ENCODE peak calls at places on chromosome 15, in ten cellular contexts. One of them, this sample, is unnamed. For H3K4me1, the result is how much of the 10 kb centered on the place peaks cover.

GRCh38 chr15:36977620-36978610 is 122.4 kb downstream of the MEIS2 start:
- DNase-seq in psoas muscle: no peak
- DNase-seq in IMR-90: no peak
- DNase-seq in SJCRH30: no peak
- DNase-seq in neural progenitor cell: peak
- DNase-seq in Peyer's patch: no peak
- DNase-seq in CD8-positive, alpha-beta T cell: no peak
- DNase-seq in endodermal cell: peak
- DNase-seq in mesendoderm: peak
- DNase-seq in fibroblast of lung: no peak
- DNase-seq in this sample: no peak

GRCh38 chr15:75091814-75092213 is 68.4 kb downstream of the PPCDC start:
- DNase-seq in psoas muscle: no peak
- DNase-seq in IMR-90: no peak
- DNase-seq in SJCRH30: no peak
- DNase-seq in neural progenitor cell: no peak
- DNase-seq in Peyer's patch: no peak
- DNase-seq in CD8-positive, alpha-beta T cell: no peak
- DNase-seq in endodermal cell: no peak
- DNase-seq in mesendoderm: no peak
- DNase-seq in fibroblast of lung: no peak
- DNase-seq in this sample: no peak

GRCh38 chr15:60155661-60156060 is 151.6 kb downstream of the FOXB1 start:
- DNase-seq in psoas muscle: no peak
- DNase-seq in IMR-90: peak
- DNase-seq in SJCRH30: no peak
- DNase-seq in neural progenitor cell: no peak
- DNase-seq in Peyer's patch: no peak
- DNase-seq in CD8-positive, alpha-beta T cell: no peak
- DNase-seq in endodermal cell: no peak
- DNase-seq in mesendoderm: no peak
- DNase-seq in fibroblast of lung: peak
- DNase-seq in this sample: no peak

GRCh38 chr15:46848704-46849103 is 868.6 kb upstream of the SEMA6D start:
- DNase-seq in psoas muscle: no peak
- DNase-seq in IMR-90: peak
- DNase-seq in SJCRH30: peak
- DNase-seq in neural progenitor cell: no peak
- DNase-seq in Peyer's patch: no peak
- DNase-seq in CD8-positive, alpha-beta T cell: no peak
- DNase-seq in endodermal cell: no peak
- DNase-seq in mesendoderm: no peak
- DNase-seq in fibroblast of lung: peak
- DNase-seq in this sample: no peak

GRCh38 chr15:39014682-39015081 is 450.1 kb upstream of the RASGRP1 start:
- DNase-seq in psoas muscle: no peak
- DNase-seq in IMR-90: no peak
- DNase-seq in SJCRH30: no peak
- DNase-seq in neural progenitor cell: no peak
- DNase-seq in Peyer's patch: no peak
- DNase-seq in CD8-positive, alpha-beta T cell: no peak
- DNase-seq in endodermal cell: no peak
- DNase-seq in mesendoderm: no peak
- DNase-seq in fibroblast of lung: no peak
- DNase-seq in this sample: no peak

GRCh38 chr15:71718116-71718910 is 92.0 kb upstream of the NR2E3 start:
- DNase-seq in psoas muscle: no peak
- DNase-seq in IMR-90: no peak
- DNase-seq in SJCRH30: no peak
- DNase-seq in neural progenitor cell: no peak
- DNase-seq in Peyer's patch: no peak
- DNase-seq in CD8-positive, alpha-beta T cell: no peak
- DNase-seq in endodermal cell: peak
- DNase-seq in mesendoderm: no peak
- DNase-seq in fibroblast of lung: no peak
- DNase-seq in this sample: no peak

GRCh38 chr15:92503889-92504288 is 110.2 kb downstream of the ST8SIA2 start:
- DNase-seq in psoas muscle: no peak
- DNase-seq in IMR-90: no peak
- DNase-seq in SJCRH30: no peak
- DNase-seq in neural progenitor cell: peak
- DNase-seq in Peyer's patch: no peak
- DNase-seq in CD8-positive, alpha-beta T cell: no peak
- DNase-seq in endodermal cell: peak
- DNase-seq in mesendoderm: peak
- DNase-seq in fibroblast of lung: no peak
- DNase-seq in this sample: no peak

GRCh38 chr15:48925714-48926223 is 38.0 kb downstream of the SHC4 start:
- DNase-seq in psoas muscle: no peak
- DNase-seq in IMR-90: peak
- DNase-seq in SJCRH30: peak
- DNase-seq in neural progenitor cell: no peak
- DNase-seq in Peyer's patch: no peak
- DNase-seq in CD8-positive, alpha-beta T cell: no peak
- DNase-seq in endodermal cell: no peak
- DNase-seq in mesendoderm: peak
- DNase-seq in fibroblast of lung: peak
- DNase-seq in this sample: no peak

GRCh38 chr15:56917652-56918045 is 795 bp upstream of the TCF12 start:
- DNase-seq in psoas muscle: peak
- DNase-seq in IMR-90: no peak
- DNase-seq in SJCRH30: no peak
- DNase-seq in neural progenitor cell: no peak
- DNase-seq in Peyer's patch: no peak
- DNase-seq in CD8-positive, alpha-beta T cell: no peak
- DNase-seq in endodermal cell: no peak
- DNase-seq in mesendoderm: no peak
- DNase-seq in fibroblast of lung: no peak
- DNase-seq in this sample: no peak

GRCh38 chr15:56915888-56916287 is 2.6 kb upstream of the TCF12 start:
- DNase-seq in psoas muscle: no peak
- DNase-seq in IMR-90: no peak
- DNase-seq in SJCRH30: no peak
- DNase-seq in neural progenitor cell: no peak
- DNase-seq in Peyer's patch: no peak
- DNase-seq in CD8-positive, alpha-beta T cell: no peak
- DNase-seq in endodermal cell: no peak
- DNase-seq in mesendoderm: no peak
- DNase-seq in fibroblast of lung: no peak
- DNase-seq in this sample: no peak

GRCh38 chr15:56918046-56918906 is at the start of gene TCF12:
- DNase-seq in psoas muscle: peak
- DNase-seq in IMR-90: peak
- DNase-seq in SJCRH30: peak
- DNase-seq in neural progenitor cell: peak
- DNase-seq in Peyer's patch: peak
- DNase-seq in CD8-positive, alpha-beta T cell: peak
- DNase-seq in endodermal cell: peak
- DNase-seq in mesendoderm: peak
- DNase-seq in fibroblast of lung: peak
- DNase-seq in this sample: peak

GRCh38 chr15:56918907-56919707 is 663 bp downstream of the TCF12 start:
- DNase-seq in psoas muscle: peak
- DNase-seq in IMR-90: peak
- DNase-seq in SJCRH30: peak
- DNase-seq in neural progenitor cell: peak
- DNase-seq in Peyer's patch: peak
- DNase-seq in CD8-positive, alpha-beta T cell: peak
- DNase-seq in endodermal cell: peak
- DNase-seq in mesendoderm: peak
- DNase-seq in fibroblast of lung: peak
- DNase-seq in this sample: no peak

GRCh38 chr15:56916825-56917477 is 1.5 kb upstream of the TCF12 start:
- DNase-seq in psoas muscle: no peak
- DNase-seq in IMR-90: no peak
- DNase-seq in SJCRH30: no peak
- DNase-seq in neural progenitor cell: no peak
- DNase-seq in Peyer's patch: no peak
- DNase-seq in CD8-positive, alpha-beta T cell: no peak
- DNase-seq in endodermal cell: no peak
- DNase-seq in mesendoderm: no peak
- DNase-seq in fibroblast of lung: no peak
- DNase-seq in this sample: no peak
- H3K4me3 ChIP-seq in psoas muscle: peak
- H3K4me3 ChIP-seq in IMR-90: no peak
- H3K4me3 ChIP-seq in SJCRH30: no peak
- H3K4me3 ChIP-seq in neural progenitor cell: peak
- H3K4me3 ChIP-seq in Peyer's patch: no peak
- H3K4me3 ChIP-seq in CD8-positive, alpha-beta T cell: no peak
- H3K4me3 ChIP-seq in endodermal cell: peak
- H3K4me3 ChIP-seq in mesendoderm: no peak
- H3K4me3 ChIP-seq in fibroblast of lung: no peak
- H3K4me3 ChIP-seq in this sample: peak

GRCh38 chr15:62572797-62573196 is 407.7 kb upstream of the C2CD4B start:
- DNase-seq in psoas muscle: no peak
- DNase-seq in IMR-90: no peak
- DNase-seq in SJCRH30: no peak
- DNase-seq in neural progenitor cell: no peak
- DNase-seq in Peyer's patch: no peak
- DNase-seq in CD8-positive, alpha-beta T cell: no peak
- DNase-seq in endodermal cell: peak
- DNase-seq in mesendoderm: peak
- DNase-seq in fibroblast of lung: no peak
- DNase-seq in this sample: no peak

GRCh38 chr15:62569460-62570404 is 404.6 kb upstream of the C2CD4B start:
- DNase-seq in psoas muscle: peak
- DNase-seq in IMR-90: peak
- DNase-seq in SJCRH30: peak
- DNase-seq in neural progenitor cell: no peak
- DNase-seq in Peyer's patch: peak
- DNase-seq in CD8-positive, alpha-beta T cell: no peak
- DNase-seq in endodermal cell: no peak
- DNase-seq in mesendoderm: no peak
- DNase-seq in fibroblast of lung: peak
- DNase-seq in this sample: no peak

GRCh38 chr15:62570405-62570783 is 405.3 kb upstream of the C2CD4B start:
- DNase-seq in psoas muscle: no peak
- DNase-seq in IMR-90: no peak
- DNase-seq in SJCRH30: no peak
- DNase-seq in neural progenitor cell: no peak
- DNase-seq in Peyer's patch: no peak
- DNase-seq in CD8-positive, alpha-beta T cell: no peak
- DNase-seq in endodermal cell: no peak
- DNase-seq in mesendoderm: no peak
- DNase-seq in fibroblast of lung: no peak
- DNase-seq in this sample: no peak

GRCh38 chr15:62568702-62569101 is 403.6 kb upstream of the C2CD4B start:
- DNase-seq in psoas muscle: no peak
- DNase-seq in IMR-90: no peak
- DNase-seq in SJCRH30: no peak
- DNase-seq in neural progenitor cell: no peak
- DNase-seq in Peyer's patch: no peak
- DNase-seq in CD8-positive, alpha-beta T cell: no peak
- DNase-seq in endodermal cell: no peak
- DNase-seq in mesendoderm: no peak
- DNase-seq in fibroblast of lung: no peak
- DNase-seq in this sample: no peak

DNA sequence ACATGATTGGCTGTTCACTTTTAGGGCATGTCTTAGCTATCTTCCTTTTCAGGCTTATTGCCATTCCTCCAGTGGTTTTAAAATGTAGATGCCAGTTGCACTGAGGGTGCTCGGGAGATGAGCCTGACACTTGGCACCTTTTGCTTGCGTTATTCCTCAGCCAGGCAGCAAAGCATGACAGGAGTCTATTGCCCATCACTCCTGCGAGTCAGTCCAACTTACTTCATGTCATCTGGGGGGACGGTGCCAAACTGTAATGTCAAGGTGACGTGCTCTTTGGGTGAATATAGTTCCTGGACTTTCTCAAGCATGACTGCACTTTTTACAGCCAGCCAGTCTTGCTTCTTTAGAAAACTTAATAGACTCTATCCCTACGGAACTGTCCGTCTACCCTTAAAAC is 406.0 kb upstream of the C2CD4B start:
- DNase-seq in psoas muscle: no peak
- DNase-seq in IMR-90: no peak
- DNase-seq in SJCRH30: no peak
- DNase-seq in neural progenitor cell: no peak
- DNase-seq in Peyer's patch: no peak
- DNase-seq in CD8-positive, alpha-beta T cell: no peak
- DNase-seq in endodermal cell: no peak
- DNase-seq in mesendoderm: no peak
- DNase-seq in fibroblast of lung: no peak
- DNase-seq in this sample: no peak
- H3K4me1 ChIP-seq in psoas muscle: under half
- H3K4me1 ChIP-seq in IMR-90: under half
- H3K4me1 ChIP-seq in SJCRH30: under half
- H3K4me1 ChIP-seq in neural progenitor cell: under half
- H3K4me1 ChIP-seq in Peyer's patch: under half
- H3K4me1 ChIP-seq in CD8-positive, alpha-beta T cell: under half
- H3K4me1 ChIP-seq in endodermal cell: under half
- H3K4me1 ChIP-seq in mesendoderm: under half
- H3K4me1 ChIP-seq in fibroblast of lung: under half
- H3K4me1 ChIP-seq in this sample: half or more

GRCh38 chr15:90007089-90007487 is 6.0 kb downstream of the ZNF710 start:
- DNase-seq in psoas muscle: no peak
- DNase-seq in IMR-90: no peak
- DNase-seq in SJCRH30: no peak
- DNase-seq in neural progenitor cell: no peak
- DNase-seq in Peyer's patch: no peak
- DNase-seq in CD8-positive, alpha-beta T cell: no peak
- DNase-seq in endodermal cell: no peak
- DNase-seq in mesendoderm: no peak
- DNase-seq in fibroblast of lung: no peak
- DNase-seq in this sample: no peak
- H3K4me3 ChIP-seq in psoas muscle: no peak
- H3K4me3 ChIP-seq in IMR-90: no peak
- H3K4me3 ChIP-seq in SJCRH30: no peak
- H3K4me3 ChIP-seq in neural progenitor cell: no peak
- H3K4me3 ChIP-seq in Peyer's patch: no peak
- H3K4me3 ChIP-seq in CD8-positive, alpha-beta T cell: no peak
- H3K4me3 ChIP-seq in endodermal cell: no peak
- H3K4me3 ChIP-seq in mesendoderm: no peak
- H3K4me3 ChIP-seq in fibroblast of lung: no peak
- H3K4me3 ChIP-seq in this sample: no peak

GRCh38 chr15:57526615-57527014 is 65.1 kb upstream of the MYZAP start:
- DNase-seq in psoas muscle: no peak
- DNase-seq in IMR-90: no peak
- DNase-seq in SJCRH30: no peak
- DNase-seq in neural progenitor cell: no peak
- DNase-seq in Peyer's patch: no peak
- DNase-seq in CD8-positive, alpha-beta T cell: no peak
- DNase-seq in endodermal cell: peak
- DNase-seq in mesendoderm: no peak
- DNase-seq in fibroblast of lung: no peak
- DNase-seq in this sample: no peak

GRCh38 chr15:57525581-57525980 is 66.1 kb upstream of the MYZAP start:
- DNase-seq in psoas muscle: no peak
- DNase-seq in IMR-90: no peak
- DNase-seq in SJCRH30: no peak
- DNase-seq in neural progenitor cell: no peak
- DNase-seq in Peyer's patch: no peak
- DNase-seq in CD8-positive, alpha-beta T cell: no peak
- DNase-seq in endodermal cell: no peak
- DNase-seq in mesendoderm: no peak
- DNase-seq in fibroblast of lung: no peak
- DNase-seq in this sample: no peak

GRCh38 chr15:57527382-57528091 is 64.2 kb upstream of the MYZAP start:
- DNase-seq in psoas muscle: no peak
- DNase-seq in IMR-90: peak
- DNase-seq in SJCRH30: peak
- DNase-seq in neural progenitor cell: peak
- DNase-seq in Peyer's patch: no peak
- DNase-seq in CD8-positive, alpha-beta T cell: no peak
- DNase-seq in endodermal cell: peak
- DNase-seq in mesendoderm: peak
- DNase-seq in fibroblast of lung: peak
- DNase-seq in this sample: no peak

GRCh38 chr15:57528940-57529565 is 62.7 kb upstream of the MYZAP start:
- DNase-seq in psoas muscle: no peak
- DNase-seq in IMR-90: no peak
- DNase-seq in SJCRH30: no peak
- DNase-seq in neural progenitor cell: no peak
- DNase-seq in Peyer's patch: no peak
- DNase-seq in CD8-positive, alpha-beta T cell: no peak
- DNase-seq in endodermal cell: no peak
- DNase-seq in mesendoderm: no peak
- DNase-seq in fibroblast of lung: no peak
- DNase-seq in this sample: no peak

GRCh38 chr15:57526076-57526475 is 65.6 kb upstream of the MYZAP start:
- DNase-seq in psoas muscle: no peak
- DNase-seq in IMR-90: peak
- DNase-seq in SJCRH30: no peak
- DNase-seq in neural progenitor cell: no peak
- DNase-seq in Peyer's patch: no peak
- DNase-seq in CD8-positive, alpha-beta T cell: no peak
- DNase-seq in endodermal cell: peak
- DNase-seq in mesendoderm: no peak
- DNase-seq in fibroblast of lung: no peak
- DNase-seq in this sample: no peak
- H3K4me1 ChIP-seq in psoas muscle: under half
- H3K4me1 ChIP-seq in IMR-90: under half
- H3K4me1 ChIP-seq in SJCRH30: under half
- H3K4me1 ChIP-seq in neural progenitor cell: under half
- H3K4me1 ChIP-seq in Peyer's patch: under half
- H3K4me1 ChIP-seq in CD8-positive, alpha-beta T cell: under half
- H3K4me1 ChIP-seq in endodermal cell: under half
- H3K4me1 ChIP-seq in mesendoderm: under half
- H3K4me1 ChIP-seq in fibroblast of lung: under half
- H3K4me1 ChIP-seq in this sample: under half

This sample was measured in thoracic aorta.